ENCODE peak calls at places on chromosomes 13 and 19, in six cellular contexts. One of them, this sample, is unnamed.

GRCh38 chr13:65965496-65965895 is 1264.6 kb downstream of the PCDH9 start:
- DNase-seq in HCT116: no peak
- DNase-seq in H1: no peak
- DNase-seq in K562: no peak
- DNase-seq in HepG2: no peak
- DNase-seq in SK-N-SH: no peak
- DNase-seq in this sample: no peak

GRCh38 chr13:113551081-113552000 is 33.2 kb upstream of the TFDP1 start:
- DNase-seq in HCT116: no peak
- DNase-seq in H1: no peak
- DNase-seq in K562: no peak
- DNase-seq in HepG2: no peak
- DNase-seq in SK-N-SH: peak
- DNase-seq in this sample: no peak

GRCh38 chr19:12956446-12957388 is at the start of gene GADD45GIP1:
- DNase-seq in HCT116: peak
- DNase-seq in H1: peak
- DNase-seq in K562: peak
- DNase-seq in HepG2: peak
- DNase-seq in SK-N-SH: peak
- DNase-seq in this sample: no peak

GRCh38 chr19:15091918-15092753 is 10.1 kb downstream of the OR1I1 start:
- DNase-seq in HCT116: peak
- DNase-seq in H1: no peak
- DNase-seq in K562: peak
- DNase-seq in HepG2: peak
- DNase-seq in SK-N-SH: peak
- DNase-seq in this sample: peak

GRCh38 chr19:4430760-4431159 is 26.8 kb downstream of the UBXN6 start:
- DNase-seq in HCT116: no peak
- DNase-seq in H1: no peak
- DNase-seq in K562: no peak
- DNase-seq in HepG2: no peak
- DNase-seq in SK-N-SH: no peak
- DNase-seq in this sample: no peak

GRCh38 chr13:38543561-38543960 is 143.3 kb upstream of the FREM2 start:
- DNase-seq in HCT116: no peak
- DNase-seq in H1: no peak
- DNase-seq in K562: no peak
- DNase-seq in HepG2: no peak
- DNase-seq in SK-N-SH: no peak
- DNase-seq in this sample: no peak

GRCh38 chr13:42524487-42525034 is 49.4 kb upstream of the TNFSF11 start:
- DNase-seq in HCT116: no peak
- DNase-seq in H1: no peak
- DNase-seq in K562: no peak
- DNase-seq in HepG2: no peak
- DNase-seq in SK-N-SH: no peak
- DNase-seq in this sample: no peak

GRCh38 chr13:114001331-114002008 is 27.6 kb upstream of the C13orf46 start:
- DNase-seq in HCT116: no peak
- DNase-seq in H1: no peak
- DNase-seq in K562: no peak
- DNase-seq in HepG2: no peak
- DNase-seq in SK-N-SH: no peak
- DNase-seq in this sample: no peak

GRCh38 chr19:801030-801860 is 4.0 kb downstream of the PTBP1 start:
- DNase-seq in HCT116: no peak
- DNase-seq in H1: no peak
- DNase-seq in K562: peak
- DNase-seq in HepG2: no peak
- DNase-seq in SK-N-SH: peak
- DNase-seq in this sample: peak

GRCh38 chr13:98222081-98222554 is 45.0 kb upstream of the RNF113B start:
- DNase-seq in HCT116: no peak
- DNase-seq in H1: no peak
- DNase-seq in K562: no peak
- DNase-seq in HepG2: no peak
- DNase-seq in SK-N-SH: no peak
- DNase-seq in this sample: no peak

GRCh38 chr19:30360378-30361106 is 11.6 kb upstream of the ZNF536 start:
- DNase-seq in HCT116: no peak
- DNase-seq in H1: no peak
- DNase-seq in K562: no peak
- DNase-seq in HepG2: no peak
- DNase-seq in SK-N-SH: peak
- DNase-seq in this sample: no peak

GRCh38 chr13:67230774-67231480 is 791 bp upstream of the PCDH9 start:
- DNase-seq in HCT116: no peak
- DNase-seq in H1: peak
- DNase-seq in K562: peak
- DNase-seq in HepG2: peak
- DNase-seq in SK-N-SH: peak
- DNase-seq in this sample: no peak

GRCh38 chr19:43765109-43765876 is 10.5 kb upstream of the SMG9 start:
- DNase-seq in HCT116: peak
- DNase-seq in H1: no peak
- DNase-seq in K562: peak
- DNase-seq in HepG2: peak
- DNase-seq in SK-N-SH: no peak
- DNase-seq in this sample: no peak

GRCh38 chr13:82800391-82800790 is 1081.9 kb downstream of the SLITRK1 start:
- DNase-seq in HCT116: no peak
- DNase-seq in H1: no peak
- DNase-seq in K562: no peak
- DNase-seq in HepG2: no peak
- DNase-seq in SK-N-SH: no peak
- DNase-seq in this sample: no peak

GRCh38 chr19:52690395-52691214 is 44.2 kb downstream of the ZNF611 start:
- DNase-seq in HCT116: peak
- DNase-seq in H1: peak
- DNase-seq in K562: peak
- DNase-seq in HepG2: peak
- DNase-seq in SK-N-SH: peak
- DNase-seq in this sample: peak

GRCh38 chr13:110538632-110539031 is 22.9 kb downstream of the RAB20 start:
- DNase-seq in HCT116: no peak
- DNase-seq in H1: no peak
- DNase-seq in K562: no peak
- DNase-seq in HepG2: no peak
- DNase-seq in SK-N-SH: no peak
- DNase-seq in this sample: no peak

GRCh38 chr13:52686381-52686780 is 33.7 kb downstream of the SUGT1 start:
- DNase-seq in HCT116: no peak
- DNase-seq in H1: no peak
- DNase-seq in K562: no peak
- DNase-seq in HepG2: no peak
- DNase-seq in SK-N-SH: no peak
- DNase-seq in this sample: no peak

GRCh38 chr13:40063278-40063698 is 407.8 kb downstream of the COG6 start:
- DNase-seq in HCT116: no peak
- DNase-seq in H1: no peak
- DNase-seq in K562: no peak
- DNase-seq in HepG2: no peak
- DNase-seq in SK-N-SH: peak
- DNase-seq in this sample: no peak

GRCh38 chr13:26787961-26788360 is 27.4 kb upstream of the GPR12 start:
- DNase-seq in HCT116: no peak
- DNase-seq in H1: no peak
- DNase-seq in K562: no peak
- DNase-seq in HepG2: no peak
- DNase-seq in SK-N-SH: no peak
- DNase-seq in this sample: no peak

GRCh38 chr13:20422362-20422761 is 103.3 kb downstream of the CRYL1 start:
- DNase-seq in HCT116: no peak
- DNase-seq in H1: no peak
- DNase-seq in K562: no peak
- DNase-seq in HepG2: no peak
- DNase-seq in SK-N-SH: no peak
- DNase-seq in this sample: no peak

GRCh38 chr13:100532836-100533435 is 55.7 kb downstream of the GGACT start:
- DNase-seq in HCT116: no peak
- DNase-seq in H1: no peak
- DNase-seq in K562: no peak
- DNase-seq in HepG2: no peak
- DNase-seq in SK-N-SH: no peak
- DNase-seq in this sample: no peak

GRCh38 chr19:2653717-2654584 is 48.5 kb downstream of the GNG7 start:
- DNase-seq in HCT116: no peak
- DNase-seq in H1: no peak
- DNase-seq in K562: no peak
- DNase-seq in HepG2: no peak
- DNase-seq in SK-N-SH: peak
- DNase-seq in this sample: no peak

GRCh38 chr13:28220166-28220565 is 81.8 kb downstream of the PAN3 start:
- DNase-seq in HCT116: no peak
- DNase-seq in H1: no peak
- DNase-seq in K562: no peak
- DNase-seq in HepG2: no peak
- DNase-seq in SK-N-SH: no peak
- DNase-seq in this sample: no peak

GRCh38 chr19:33462112-33462726 is 59.4 kb downstream of the PEPD start:
- DNase-seq in HCT116: no peak
- DNase-seq in H1: no peak
- DNase-seq in K562: no peak
- DNase-seq in HepG2: no peak
- DNase-seq in SK-N-SH: no peak
- DNase-seq in this sample: no peak

GRCh38 chr13:111937763-111938375 is 129.1 kb upstream of the SOX1 start:
- DNase-seq in HCT116: no peak
- DNase-seq in H1: no peak
- DNase-seq in K562: no peak
- DNase-seq in HepG2: no peak
- DNase-seq in SK-N-SH: no peak
- DNase-seq in this sample: no peak
- TF ChIP-seq JUND in HCT116: no peak
- TF ChIP-seq JUND in H1: no peak
- TF ChIP-seq JUND in K562: no peak
- TF ChIP-seq JUND in HepG2: no peak
- TF ChIP-seq JUND in SK-N-SH: no peak
- TF ChIP-seq JUND in this sample: no peak

GRCh38 chr19:50512999-50513745 is 541 bp downstream of the ASPDH start:
- DNase-seq in HCT116: no peak
- DNase-seq in H1: no peak
- DNase-seq in K562: no peak
- DNase-seq in HepG2: no peak
- DNase-seq in SK-N-SH: no peak
- DNase-seq in this sample: no peak

GRCh38 chr19:50516456-50516855 is 2.7 kb upstream of the ASPDH start:
- DNase-seq in HCT116: no peak
- DNase-seq in H1: no peak
- DNase-seq in K562: no peak
- DNase-seq in HepG2: no peak
- DNase-seq in SK-N-SH: no peak
- DNase-seq in this sample: no peak

GRCh38 chr19:50515168-50515561 is 1.5 kb upstream of the ASPDH start:
- DNase-seq in HCT116: no peak
- DNase-seq in H1: no peak
- DNase-seq in K562: no peak
- DNase-seq in HepG2: no peak
- DNase-seq in SK-N-SH: no peak
- DNase-seq in this sample: no peak

GRCh38 chr19:50513746-50514345 is at the start of gene ASPDH:
- DNase-seq in HCT116: no peak
- DNase-seq in H1: no peak
- DNase-seq in K562: no peak
- DNase-seq in HepG2: no peak
- DNase-seq in SK-N-SH: peak
- DNase-seq in this sample: no peak

GRCh38 chr19:50514346-50515167 is 844 bp upstream of the ASPDH start:
- DNase-seq in HCT116: no peak
- DNase-seq in H1: no peak
- DNase-seq in K562: no peak
- DNase-seq in HepG2: no peak
- DNase-seq in SK-N-SH: peak
- DNase-seq in this sample: no peak
- TF ChIP-seq JUND in HCT116: no peak
- TF ChIP-seq JUND in H1: no peak
- TF ChIP-seq JUND in K562: no peak
- TF ChIP-seq JUND in HepG2: no peak
- TF ChIP-seq JUND in SK-N-SH: no peak
- TF ChIP-seq JUND in this sample: no peak

GRCh38 chr13:33355470-33355869 is 69.9 kb upstream of the STARD13 start:
- DNase-seq in HCT116: no peak
- DNase-seq in H1: no peak
- DNase-seq in K562: no peak
- DNase-seq in HepG2: no peak
- DNase-seq in SK-N-SH: no peak
- DNase-seq in this sample: no peak
- TF ChIP-seq JUND in HCT116: no peak
- TF ChIP-seq JUND in H1: no peak
- TF ChIP-seq JUND in K562: no peak
- TF ChIP-seq JUND in HepG2: no peak
- TF ChIP-seq JUND in SK-N-SH: no peak
- TF ChIP-seq JUND in this sample: no peak

GRCh38 chr13:77915676-77916075 is 3.0 kb downstream of the EDNRB start:
- DNase-seq in HCT116: no peak
- DNase-seq in H1: no peak
- DNase-seq in K562: no peak
- DNase-seq in HepG2: no peak
- DNase-seq in SK-N-SH: no peak
- DNase-seq in this sample: no peak

GRCh38 chr13:77916481-77916880 is 2.1 kb downstream of the EDNRB start:
- DNase-seq in HCT116: no peak
- DNase-seq in H1: no peak
- DNase-seq in K562: no peak
- DNase-seq in HepG2: no peak
- DNase-seq in SK-N-SH: no peak
- DNase-seq in this sample: no peak

GRCh38 chr13:77919351-77920294 is 992 bp upstream of the EDNRB start:
- DNase-seq in HCT116: no peak
- DNase-seq in H1: peak
- DNase-seq in K562: no peak
- DNase-seq in HepG2: no peak
- DNase-seq in SK-N-SH: peak
- DNase-seq in this sample: no peak

DNA sequence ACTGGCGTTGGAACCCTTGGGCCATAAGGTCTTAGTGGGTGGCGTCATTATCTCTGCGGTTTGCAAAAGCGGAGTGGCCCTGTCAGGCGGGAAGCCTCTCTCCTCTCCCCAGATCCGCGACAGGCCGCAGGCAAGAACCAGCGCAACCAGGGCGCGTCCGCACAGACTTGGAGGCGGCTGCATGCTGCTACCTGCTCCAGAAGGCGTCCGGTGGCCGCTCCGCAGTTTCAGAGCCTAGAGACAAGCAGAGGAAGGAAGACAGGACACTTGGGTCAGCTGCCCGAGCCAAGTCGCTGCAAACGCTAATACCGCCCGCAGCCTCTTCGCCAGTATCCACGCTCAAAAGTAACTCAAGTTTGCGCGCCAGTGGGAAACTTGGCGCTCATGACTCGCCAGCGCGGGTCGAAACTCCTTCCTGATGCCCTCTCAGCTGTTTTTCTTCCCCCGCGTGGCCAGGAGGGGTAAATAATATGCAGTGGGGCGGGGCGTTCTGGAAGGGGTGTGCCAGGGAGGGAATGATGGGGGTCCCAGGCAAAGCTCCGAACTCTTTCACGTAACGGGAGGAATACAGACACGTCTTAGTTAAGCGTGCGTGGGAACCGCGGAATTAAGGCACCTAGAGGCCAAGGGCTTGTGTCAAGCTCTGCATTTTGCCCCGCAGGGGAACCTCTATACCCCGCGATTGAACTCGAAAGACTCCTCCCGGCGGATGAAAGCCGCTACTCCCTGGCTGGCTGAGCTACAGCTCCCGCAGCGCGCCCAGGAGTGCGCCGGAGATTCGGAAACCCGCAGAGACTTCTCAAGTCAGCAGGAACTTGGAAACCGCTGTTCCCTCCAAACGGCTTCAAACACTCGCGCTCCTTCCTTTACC is at the start of gene EDNRB:
- DNase-seq in HCT116: no peak
- DNase-seq in H1: peak
- DNase-seq in K562: no peak
- DNase-seq in HepG2: no peak
- DNase-seq in SK-N-SH: peak
- DNase-seq in this sample: peak
- TF ChIP-seq JUND in HCT116: no peak
- TF ChIP-seq JUND in H1: no peak
- TF ChIP-seq JUND in K562: no peak
- TF ChIP-seq JUND in HepG2: no peak
- TF ChIP-seq JUND in SK-N-SH: no peak
- TF ChIP-seq JUND in this sample: no peak

This sample was measured in T47D.